ENCODE peak calls at places on chromosomes 2 and 18, in seven cellular contexts. One of them, this sample, is unnamed.
A peak's percentile ranks its signal among the peaks of the same experiment; 100 is the strongest.

GRCh38 chr2:195533771-195534642 is 123.0 kb upstream of the SLC39A10 start:
- DNase-seq in colonic mucosa: no peak
- DNase-seq in tibial artery: peak; percentile 93
- DNase-seq in MM.1S: no peak
- DNase-seq in right atrium auricular region: peak; percentile 80
- DNase-seq in stomach: no peak
- DNase-seq in AG04450: peak; percentile 79
- DNase-seq in this sample: no peak

GRCh38 chr18:13577091-13577697 is 149.2 kb downstream of the FAM210A start:
- DNase-seq in colonic mucosa: no peak
- DNase-seq in tibial artery: no peak
- DNase-seq in MM.1S: no peak
- DNase-seq in right atrium auricular region: peak; percentile 70
- DNase-seq in stomach: no peak
- DNase-seq in AG04450: no peak
- DNase-seq in this sample: no peak

GRCh38 chr18:64017870-64018269 is 48.0 kb downstream of the SERPINB8 start:
- DNase-seq in colonic mucosa: no peak
- DNase-seq in tibial artery: no peak
- DNase-seq in MM.1S: peak; percentile 50
- DNase-seq in right atrium auricular region: no peak
- DNase-seq in stomach: no peak
- DNase-seq in AG04450: no peak
- DNase-seq in this sample: no peak

GRCh38 chr2:16824472-16824871 is 158.8 kb upstream of the CYRIA start:
- DNase-seq in colonic mucosa: no peak
- DNase-seq in tibial artery: no peak
- DNase-seq in MM.1S: no peak
- DNase-seq in right atrium auricular region: no peak
- DNase-seq in stomach: no peak
- DNase-seq in AG04450: no peak
- DNase-seq in this sample: no peak

GRCh38 chr18:63553117-63553516 is 10.9 kb downstream of the SERPINB12 start:
- DNase-seq in colonic mucosa: no peak
- DNase-seq in tibial artery: no peak
- DNase-seq in MM.1S: no peak
- DNase-seq in right atrium auricular region: no peak
- DNase-seq in stomach: no peak
- DNase-seq in AG04450: peak; percentile 48
- DNase-seq in this sample: no peak

GRCh38 chr2:73264783-73265182 is 19.5 kb downstream of the FBXO41 start:
- DNase-seq in colonic mucosa: no peak
- DNase-seq in tibial artery: no peak
- DNase-seq in MM.1S: no peak
- DNase-seq in right atrium auricular region: no peak
- DNase-seq in stomach: no peak
- DNase-seq in AG04450: no peak
- DNase-seq in this sample: no peak

GRCh38 chr2:69815717-69816116 is 13.7 kb upstream of the GMCL1 start:
- DNase-seq in colonic mucosa: no peak
- DNase-seq in tibial artery: no peak
- DNase-seq in MM.1S: no peak
- DNase-seq in right atrium auricular region: no peak
- DNase-seq in stomach: no peak
- DNase-seq in AG04450: no peak
- DNase-seq in this sample: no peak

GRCh38 chr2:3479430-3480320 is 39.7 kb downstream of the ADI1 start:
- DNase-seq in colonic mucosa: no peak
- DNase-seq in tibial artery: no peak
- DNase-seq in MM.1S: no peak
- DNase-seq in right atrium auricular region: no peak
- DNase-seq in stomach: no peak
- DNase-seq in AG04450: no peak
- DNase-seq in this sample: no peak

GRCh38 chr2:17839959-17840358 is 23.7 kb downstream of the MSGN1 start:
- DNase-seq in colonic mucosa: no peak
- DNase-seq in tibial artery: no peak
- DNase-seq in MM.1S: no peak
- DNase-seq in right atrium auricular region: no peak
- DNase-seq in stomach: no peak
- DNase-seq in AG04450: no peak
- DNase-seq in this sample: no peak

GRCh38 chr2:55113976-55114564 is 63.8 kb upstream of the RTN4 start:
- DNase-seq in colonic mucosa: no peak
- DNase-seq in tibial artery: no peak
- DNase-seq in MM.1S: no peak
- DNase-seq in right atrium auricular region: no peak
- DNase-seq in stomach: peak; percentile 38
- DNase-seq in AG04450: no peak
- DNase-seq in this sample: no peak

GRCh38 chr2:62570861-62571698 is 65.1 kb upstream of the TMEM17 start:
- DNase-seq in colonic mucosa: peak; percentile 30
- DNase-seq in tibial artery: peak; percentile 67
- DNase-seq in MM.1S: no peak
- DNase-seq in right atrium auricular region: no peak
- DNase-seq in stomach: peak; percentile 49
- DNase-seq in AG04450: no peak
- DNase-seq in this sample: peak; percentile 7

GRCh38 chr18:22129778-22130177 is 39.6 kb upstream of the GATA6 start:
- DNase-seq in colonic mucosa: no peak
- DNase-seq in tibial artery: no peak
- DNase-seq in MM.1S: no peak
- DNase-seq in right atrium auricular region: no peak
- DNase-seq in stomach: no peak
- DNase-seq in AG04450: no peak
- DNase-seq in this sample: no peak

GRCh38 chr18:22128954-22129353 is 40.4 kb upstream of the GATA6 start:
- DNase-seq in colonic mucosa: no peak
- DNase-seq in tibial artery: no peak
- DNase-seq in MM.1S: no peak
- DNase-seq in right atrium auricular region: no peak
- DNase-seq in stomach: no peak
- DNase-seq in AG04450: no peak
- DNase-seq in this sample: no peak

GRCh38 chr18:22124970-22125369 is 44.4 kb upstream of the GATA6 start:
- DNase-seq in colonic mucosa: no peak
- DNase-seq in tibial artery: no peak
- DNase-seq in MM.1S: no peak
- DNase-seq in right atrium auricular region: no peak
- DNase-seq in stomach: no peak
- DNase-seq in AG04450: no peak
- DNase-seq in this sample: no peak
- TF ChIP-seq CTCF in colonic mucosa: no peak
- TF ChIP-seq CTCF in tibial artery: no peak
- TF ChIP-seq CTCF in MM.1S: no peak
- TF ChIP-seq CTCF in right atrium auricular region: no peak
- TF ChIP-seq CTCF in stomach: no peak
- TF ChIP-seq CTCF in AG04450: no peak
- TF ChIP-seq CTCF in this sample: no peak

DNA sequence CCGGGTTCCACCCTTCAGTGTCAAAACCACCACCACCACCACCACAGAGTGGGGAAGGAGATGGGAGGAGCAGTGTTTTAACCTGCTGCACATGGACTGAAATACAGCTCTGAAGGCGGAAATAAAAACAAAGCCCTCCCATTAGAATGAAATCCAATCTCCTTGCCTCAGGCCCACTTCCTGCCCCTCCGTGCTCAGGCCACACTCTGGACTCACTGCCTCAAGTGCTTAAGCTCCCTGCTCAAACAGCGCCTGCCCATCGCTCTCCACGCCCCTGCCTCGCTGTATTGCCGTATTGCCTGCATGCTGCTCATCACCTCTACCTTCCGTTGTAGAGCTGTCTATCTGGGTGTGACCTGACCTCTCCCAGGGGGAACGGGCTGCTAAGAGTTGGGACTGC is 31.5 kb upstream of the NEB start:
- DNase-seq in colonic mucosa: no peak
- DNase-seq in tibial artery: no peak
- DNase-seq in MM.1S: no peak
- DNase-seq in right atrium auricular region: no peak
- DNase-seq in stomach: no peak
- DNase-seq in AG04450: no peak
- DNase-seq in this sample: no peak
- H3K27ac ChIP-seq in colonic mucosa: no peak overlapping the region
- H3K27ac ChIP-seq in tibial artery: no peak overlapping the region
- H3K27ac ChIP-seq in MM.1S: no peak overlapping the region
- H3K27ac ChIP-seq in right atrium auricular region: no peak overlapping the region
- H3K27ac ChIP-seq in stomach: no peak overlapping the region
- H3K27ac ChIP-seq in AG04450: no peak overlapping the region
- H3K27ac ChIP-seq in this sample: no peak overlapping the region

GRCh38 chr2:188984126-188984525 is 10.0 kb downstream of the COL3A1 start:
- DNase-seq in colonic mucosa: no peak
- DNase-seq in tibial artery: no peak
- DNase-seq in MM.1S: no peak
- DNase-seq in right atrium auricular region: no peak
- DNase-seq in stomach: no peak
- DNase-seq in AG04450: no peak
- DNase-seq in this sample: no peak
- TF ChIP-seq CTCF in colonic mucosa: no peak
- TF ChIP-seq CTCF in tibial artery: peak; percentile 60
- TF ChIP-seq CTCF in MM.1S: no peak
- TF ChIP-seq CTCF in right atrium auricular region: no peak
- TF ChIP-seq CTCF in stomach: no peak
- TF ChIP-seq CTCF in AG04450: peak; percentile 46
- TF ChIP-seq CTCF in this sample: no peak

DNA sequence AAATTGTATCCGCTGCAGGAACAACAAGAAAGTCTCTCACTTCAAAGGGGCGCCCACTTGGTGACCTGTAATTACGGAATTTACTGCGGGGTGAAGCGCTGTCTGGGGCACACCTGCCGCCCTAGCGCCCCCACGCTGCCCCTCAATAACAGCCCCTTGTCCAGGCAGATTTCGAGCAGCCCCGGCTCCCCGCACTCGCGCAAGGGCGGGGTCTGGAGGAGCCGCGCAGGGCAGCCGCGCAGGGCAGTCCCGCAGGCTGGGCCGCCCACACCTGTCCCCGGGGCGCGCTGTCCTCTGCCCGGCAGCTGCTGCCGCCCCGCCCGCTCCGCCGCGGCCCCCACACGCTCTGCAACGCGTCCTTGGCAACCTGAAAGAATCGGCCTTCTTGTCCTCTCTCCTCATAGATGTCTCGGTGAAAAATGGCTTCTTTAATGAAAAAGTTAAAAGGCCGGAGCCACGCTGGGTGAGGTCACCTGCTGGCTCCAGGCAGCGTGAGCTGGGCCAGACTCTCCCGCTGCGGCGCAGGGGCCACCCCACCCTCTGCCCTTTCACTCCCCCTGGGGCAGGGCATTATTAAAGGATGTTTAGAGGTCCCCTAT is 218.1 kb downstream of the VAPA start:
- DNase-seq in colonic mucosa: no peak
- DNase-seq in tibial artery: no peak
- DNase-seq in MM.1S: no peak
- DNase-seq in right atrium auricular region: no peak
- DNase-seq in stomach: no peak
- DNase-seq in AG04450: no peak
- DNase-seq in this sample: no peak
- H3K27ac ChIP-seq in colonic mucosa: no peak overlapping the region
- H3K27ac ChIP-seq in tibial artery: no peak overlapping the region
- H3K27ac ChIP-seq in MM.1S: no peak overlapping the region
- H3K27ac ChIP-seq in right atrium auricular region: peak overlapping the region; percentile 16
- H3K27ac ChIP-seq in stomach: no peak overlapping the region
- H3K27ac ChIP-seq in AG04450: no peak overlapping the region
- H3K27ac ChIP-seq in this sample: no peak overlapping the region

GRCh38 chr2:40488101-40488598 is 36.3 kb upstream of the SLC8A1 start:
- DNase-seq in colonic mucosa: no peak
- DNase-seq in tibial artery: no peak
- DNase-seq in MM.1S: peak; percentile 23
- DNase-seq in right atrium auricular region: no peak
- DNase-seq in stomach: no peak
- DNase-seq in AG04450: no peak
- DNase-seq in this sample: no peak
- TF ChIP-seq CTCF in colonic mucosa: no peak
- TF ChIP-seq CTCF in tibial artery: peak; percentile 57
- TF ChIP-seq CTCF in MM.1S: peak; percentile 44
- TF ChIP-seq CTCF in right atrium auricular region: peak; percentile 27
- TF ChIP-seq CTCF in stomach: no peak
- TF ChIP-seq CTCF in AG04450: peak; percentile 61
- TF ChIP-seq CTCF in this sample: peak; percentile 30

DNA sequence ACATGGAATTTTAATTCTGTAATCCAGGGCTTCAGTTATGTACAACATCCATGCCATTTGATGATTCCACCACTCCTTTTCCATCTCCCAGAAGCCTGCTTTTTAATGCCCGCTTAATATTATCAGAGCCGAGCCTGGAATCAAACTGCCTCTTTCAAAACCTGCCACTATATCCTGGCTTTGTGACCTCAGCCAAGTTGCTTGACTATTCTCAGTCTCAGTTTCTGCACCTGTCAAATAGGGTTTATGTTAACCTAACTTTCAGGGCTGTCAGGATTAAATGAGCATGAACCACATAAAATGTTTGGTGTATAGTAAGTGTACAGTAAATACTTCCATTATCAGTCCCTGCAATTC is 108.7 kb downstream of the XRCC5 start:
- DNase-seq in colonic mucosa: no peak
- DNase-seq in tibial artery: no peak
- DNase-seq in MM.1S: peak; percentile 83
- DNase-seq in right atrium auricular region: no peak
- DNase-seq in stomach: no peak
- DNase-seq in AG04450: no peak
- DNase-seq in this sample: no peak
- H3K27ac ChIP-seq in colonic mucosa: no peak overlapping the region
- H3K27ac ChIP-seq in tibial artery: no peak overlapping the region
- H3K27ac ChIP-seq in MM.1S: peak overlapping the region; percentile 97
- H3K27ac ChIP-seq in right atrium auricular region: peak overlapping the region; percentile 16
- H3K27ac ChIP-seq in stomach: peak overlapping the region; percentile 7
- H3K27ac ChIP-seq in AG04450: peak overlapping the region; percentile 34
- H3K27ac ChIP-seq in this sample: no peak overlapping the region

DNA sequence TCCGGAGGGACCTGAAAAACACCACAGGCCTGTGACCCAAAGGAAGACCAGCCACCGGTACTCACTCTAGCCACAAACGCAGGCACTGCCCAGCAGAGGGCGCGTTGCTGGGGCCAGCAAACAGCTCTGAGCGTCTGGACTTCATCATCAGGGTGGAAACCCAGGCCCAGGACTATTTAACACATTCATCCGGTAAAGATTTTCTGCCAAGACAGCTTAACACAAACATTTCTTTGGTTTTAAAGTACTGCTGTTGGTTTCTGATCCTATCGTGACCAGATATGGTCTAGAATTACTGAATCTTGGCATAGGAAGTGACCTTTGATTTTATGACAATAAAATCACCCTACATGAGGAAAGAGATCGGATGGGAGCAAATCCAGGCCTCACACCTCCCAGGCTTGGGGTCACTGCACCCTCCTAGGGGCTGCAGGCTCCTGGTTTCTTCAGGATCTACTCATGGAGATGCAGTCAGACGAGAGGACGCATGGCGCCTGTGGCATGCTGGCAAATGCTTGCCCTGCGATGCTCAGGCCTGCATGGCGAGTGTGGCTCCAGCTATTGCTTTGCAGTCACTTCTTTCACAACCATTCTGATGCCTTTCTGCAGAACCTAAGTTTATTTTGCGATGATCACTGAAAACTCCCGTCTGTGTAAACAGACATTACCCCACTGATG is 130.4 kb downstream of the COL4A4 start:
- DNase-seq in colonic mucosa: peak; percentile 70
- DNase-seq in tibial artery: no peak
- DNase-seq in MM.1S: peak; percentile 19
- DNase-seq in right atrium auricular region: no peak
- DNase-seq in stomach: peak; percentile 70
- DNase-seq in AG04450: peak; percentile 6
- DNase-seq in this sample: peak; percentile 59
- TF ChIP-seq CTCF in colonic mucosa: peak; percentile 61
- TF ChIP-seq CTCF in tibial artery: no peak
- TF ChIP-seq CTCF in MM.1S: peak; percentile 54
- TF ChIP-seq CTCF in right atrium auricular region: peak; percentile 14
- TF ChIP-seq CTCF in stomach: no peak
- TF ChIP-seq CTCF in AG04450: peak; percentile 73
- TF ChIP-seq CTCF in this sample: peak; percentile 91

This sample was measured in WERI-Rb-1.